ENCODE peak calls at places on chromosome 4, in nine cellular contexts. One of them, this sample, is unnamed.
A peak's percentile ranks its signal among the peaks of the same experiment; 100 is the strongest.

GRCh38 chr4:164396439-164396838 is 357.5 kb upstream of the SMIM31 start:
- DNase-seq in AG04450: no peak
- DNase-seq in IMR-90: no peak
- DNase-seq in psoas muscle: no peak
- DNase-seq in cardiac muscle cell: peak; percentile 55
- DNase-seq in lower lobe of right lung: no peak
- DNase-seq in bronchial epithelial cell: peak; percentile 33
- DNase-seq in mammary epithelial cell: no peak
- DNase-seq in dorsolateral prefrontal cortex: no peak
- DNase-seq in this sample: no peak

GRCh38 chr4:144562019-144562740 is 83.8 kb upstream of the HHIP start:
- DNase-seq in AG04450: no peak
- DNase-seq in IMR-90: no peak
- DNase-seq in psoas muscle: no peak
- DNase-seq in cardiac muscle cell: peak; percentile 13
- DNase-seq in lower lobe of right lung: peak; percentile 42
- DNase-seq in bronchial epithelial cell: no peak
- DNase-seq in mammary epithelial cell: no peak
- DNase-seq in dorsolateral prefrontal cortex: no peak
- DNase-seq in this sample: peak; percentile 54

GRCh38 chr4:185115827-185116232 is 27.2 kb upstream of the SLC25A4 start:
- DNase-seq in AG04450: peak; percentile 93
- DNase-seq in IMR-90: peak; percentile 94
- DNase-seq in psoas muscle: peak; percentile 65
- DNase-seq in cardiac muscle cell: peak; percentile 95
- DNase-seq in lower lobe of right lung: no peak
- DNase-seq in bronchial epithelial cell: no peak
- DNase-seq in mammary epithelial cell: no peak
- DNase-seq in dorsolateral prefrontal cortex: no peak
- DNase-seq in this sample: peak; percentile 68

GRCh38 chr4:52234539-52235174 is 183.6 kb downstream of the SPATA18 start:
- DNase-seq in AG04450: no peak
- DNase-seq in IMR-90: peak; percentile 37
- DNase-seq in psoas muscle: no peak
- DNase-seq in cardiac muscle cell: peak; percentile 58
- DNase-seq in lower lobe of right lung: no peak
- DNase-seq in bronchial epithelial cell: peak; percentile 57
- DNase-seq in mammary epithelial cell: peak; percentile 41
- DNase-seq in dorsolateral prefrontal cortex: no peak
- DNase-seq in this sample: peak; percentile 18

GRCh38 chr4:173752610-173753009 is 222.6 kb upstream of the HAND2 start:
- DNase-seq in AG04450: no peak
- DNase-seq in IMR-90: peak; percentile 4
- DNase-seq in psoas muscle: no peak
- DNase-seq in cardiac muscle cell: peak; percentile 10
- DNase-seq in lower lobe of right lung: no peak
- DNase-seq in bronchial epithelial cell: no peak
- DNase-seq in mammary epithelial cell: peak; percentile 3
- DNase-seq in dorsolateral prefrontal cortex: no peak
- DNase-seq in this sample: no peak

GRCh38 chr4:175614880-175615279 is 197.2 kb downstream of the GPM6A start:
- DNase-seq in AG04450: no peak
- DNase-seq in IMR-90: no peak
- DNase-seq in psoas muscle: no peak
- DNase-seq in cardiac muscle cell: no peak
- DNase-seq in lower lobe of right lung: no peak
- DNase-seq in bronchial epithelial cell: no peak
- DNase-seq in mammary epithelial cell: no peak
- DNase-seq in dorsolateral prefrontal cortex: no peak
- DNase-seq in this sample: no peak

GRCh38 chr4:147739239-147739823 is 7.4 kb downstream of the ARHGAP10 start:
- DNase-seq in AG04450: no peak
- DNase-seq in IMR-90: no peak
- DNase-seq in psoas muscle: no peak
- DNase-seq in cardiac muscle cell: no peak
- DNase-seq in lower lobe of right lung: no peak
- DNase-seq in bronchial epithelial cell: no peak
- DNase-seq in mammary epithelial cell: no peak
- DNase-seq in dorsolateral prefrontal cortex: no peak
- DNase-seq in this sample: no peak

GRCh38 chr4:87804871-87805270 is 5.5 kb downstream of the IBSP start:
- DNase-seq in AG04450: no peak
- DNase-seq in IMR-90: no peak
- DNase-seq in psoas muscle: no peak
- DNase-seq in cardiac muscle cell: no peak
- DNase-seq in lower lobe of right lung: no peak
- DNase-seq in bronchial epithelial cell: no peak
- DNase-seq in mammary epithelial cell: no peak
- DNase-seq in dorsolateral prefrontal cortex: no peak
- DNase-seq in this sample: no peak

GRCh38 chr4:121053601-121054143 is 18.7 kb downstream of the NDNF start:
- DNase-seq in AG04450: no peak
- DNase-seq in IMR-90: no peak
- DNase-seq in psoas muscle: peak; percentile 53
- DNase-seq in cardiac muscle cell: no peak
- DNase-seq in lower lobe of right lung: no peak
- DNase-seq in bronchial epithelial cell: peak; percentile 87
- DNase-seq in mammary epithelial cell: peak; percentile 58
- DNase-seq in dorsolateral prefrontal cortex: no peak
- DNase-seq in this sample: peak; percentile 9

GRCh38 chr4:52670121-52670520 is 11.0 kb upstream of the USP46 start:
- DNase-seq in AG04450: no peak
- DNase-seq in IMR-90: no peak
- DNase-seq in psoas muscle: no peak
- DNase-seq in cardiac muscle cell: no peak
- DNase-seq in lower lobe of right lung: no peak
- DNase-seq in bronchial epithelial cell: no peak
- DNase-seq in mammary epithelial cell: peak; percentile 63
- DNase-seq in dorsolateral prefrontal cortex: no peak
- DNase-seq in this sample: no peak

GRCh38 chr4:13711233-13711775 is 83.8 kb upstream of the BOD1L1 start:
- DNase-seq in AG04450: no peak
- DNase-seq in IMR-90: no peak
- DNase-seq in psoas muscle: no peak
- DNase-seq in cardiac muscle cell: no peak
- DNase-seq in lower lobe of right lung: no peak
- DNase-seq in bronchial epithelial cell: no peak
- DNase-seq in mammary epithelial cell: no peak
- DNase-seq in dorsolateral prefrontal cortex: no peak
- DNase-seq in this sample: no peak

GRCh38 chr4:8005814-8006215 is 66.2 kb upstream of the AFAP1 start:
- DNase-seq in AG04450: no peak
- DNase-seq in IMR-90: no peak
- DNase-seq in psoas muscle: no peak
- DNase-seq in cardiac muscle cell: no peak
- DNase-seq in lower lobe of right lung: no peak
- DNase-seq in bronchial epithelial cell: no peak
- DNase-seq in mammary epithelial cell: no peak
- DNase-seq in dorsolateral prefrontal cortex: no peak
- DNase-seq in this sample: no peak

GRCh38 chr4:68831642-68832041 is 15.8 kb downstream of the UGT2B10 start:
- DNase-seq in AG04450: no peak
- DNase-seq in IMR-90: no peak
- DNase-seq in psoas muscle: no peak
- DNase-seq in cardiac muscle cell: no peak
- DNase-seq in lower lobe of right lung: no peak
- DNase-seq in bronchial epithelial cell: no peak
- DNase-seq in mammary epithelial cell: no peak
- DNase-seq in dorsolateral prefrontal cortex: no peak
- DNase-seq in this sample: no peak

GRCh38 chr4:148716361-148717063 is 274.3 kb upstream of the NR3C2 start:
- DNase-seq in AG04450: no peak
- DNase-seq in IMR-90: no peak
- DNase-seq in psoas muscle: no peak
- DNase-seq in cardiac muscle cell: no peak
- DNase-seq in lower lobe of right lung: no peak
- DNase-seq in bronchial epithelial cell: no peak
- DNase-seq in mammary epithelial cell: no peak
- DNase-seq in dorsolateral prefrontal cortex: no peak
- DNase-seq in this sample: peak; percentile 58

DNA sequence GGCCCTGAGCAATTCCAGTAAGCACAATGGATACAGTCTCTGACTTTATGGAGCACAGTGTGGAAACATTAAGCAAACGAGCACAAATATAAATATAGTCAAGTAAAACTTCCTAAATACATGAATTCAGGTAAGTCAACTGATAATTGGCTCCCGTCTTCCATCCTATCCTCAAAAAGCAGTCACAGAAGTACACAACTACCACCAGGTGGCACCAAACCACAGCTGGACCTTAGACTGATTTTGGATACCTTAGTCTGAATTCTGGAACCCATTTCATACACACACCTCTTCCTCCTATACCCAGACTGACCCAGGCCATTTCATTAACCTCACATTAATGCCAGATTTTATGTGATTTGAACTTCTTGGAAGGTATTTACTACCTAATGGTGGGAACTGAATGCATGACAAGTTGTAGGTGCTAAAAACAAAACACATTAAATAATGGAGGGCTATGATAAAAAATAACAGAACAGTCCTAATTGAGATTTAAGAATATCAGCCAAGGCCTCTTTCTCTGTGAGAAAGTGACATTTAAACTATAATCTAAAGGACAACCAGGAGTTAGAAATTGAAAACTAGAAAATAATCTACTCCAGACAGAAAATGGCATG is 77.5 kb downstream of the ELF2 start:
- DNase-seq in AG04450: peak; percentile 63
- DNase-seq in IMR-90: peak; percentile 86
- DNase-seq in psoas muscle: peak; percentile 68
- DNase-seq in cardiac muscle cell: peak; percentile 84
- DNase-seq in lower lobe of right lung: no peak
- DNase-seq in bronchial epithelial cell: peak; percentile 81
- DNase-seq in mammary epithelial cell: peak; percentile 70
- DNase-seq in dorsolateral prefrontal cortex: peak; percentile 63
- DNase-seq in this sample: no peak
- TF ChIP-seq CTCF in AG04450: peak; percentile 89
- TF ChIP-seq CTCF in IMR-90: peak; percentile 85
- TF ChIP-seq CTCF in psoas muscle: peak; percentile 90
- TF ChIP-seq CTCF in cardiac muscle cell: peak; percentile 81
- TF ChIP-seq CTCF in lower lobe of right lung: peak; percentile 88
- TF ChIP-seq CTCF in bronchial epithelial cell: peak; percentile 77
- TF ChIP-seq CTCF in mammary epithelial cell: peak; percentile 88
- TF ChIP-seq CTCF in dorsolateral prefrontal cortex: peak; percentile 90
- TF ChIP-seq CTCF in this sample: peak; percentile 94

GRCh38 chr4:82706349-82707000 is 92.1 kb downstream of the SCD5 start:
- DNase-seq in AG04450: no peak
- DNase-seq in IMR-90: no peak
- DNase-seq in psoas muscle: no peak
- DNase-seq in cardiac muscle cell: no peak
- DNase-seq in lower lobe of right lung: no peak
- DNase-seq in bronchial epithelial cell: no peak
- DNase-seq in mammary epithelial cell: peak; percentile 67
- DNase-seq in dorsolateral prefrontal cortex: no peak
- DNase-seq in this sample: peak; percentile 59

GRCh38 chr4:82704156-82704555 is 94.4 kb downstream of the SCD5 start:
- DNase-seq in AG04450: no peak
- DNase-seq in IMR-90: peak; percentile 19
- DNase-seq in psoas muscle: no peak
- DNase-seq in cardiac muscle cell: no peak
- DNase-seq in lower lobe of right lung: no peak
- DNase-seq in bronchial epithelial cell: no peak
- DNase-seq in mammary epithelial cell: no peak
- DNase-seq in dorsolateral prefrontal cortex: no peak
- DNase-seq in this sample: no peak

GRCh38 chr4:82708982-82709381 is 89.6 kb downstream of the SCD5 start:
- DNase-seq in AG04450: no peak
- DNase-seq in IMR-90: no peak
- DNase-seq in psoas muscle: no peak
- DNase-seq in cardiac muscle cell: no peak
- DNase-seq in lower lobe of right lung: no peak
- DNase-seq in bronchial epithelial cell: peak; percentile 39
- DNase-seq in mammary epithelial cell: no peak
- DNase-seq in dorsolateral prefrontal cortex: no peak
- DNase-seq in this sample: no peak

GRCh38 chr4:82705169-82705568 is 93.4 kb downstream of the SCD5 start:
- DNase-seq in AG04450: no peak
- DNase-seq in IMR-90: no peak
- DNase-seq in psoas muscle: no peak
- DNase-seq in cardiac muscle cell: no peak
- DNase-seq in lower lobe of right lung: no peak
- DNase-seq in bronchial epithelial cell: no peak
- DNase-seq in mammary epithelial cell: no peak
- DNase-seq in dorsolateral prefrontal cortex: no peak
- DNase-seq in this sample: no peak

GRCh38 chr4:82705881-82706280 is 92.7 kb downstream of the SCD5 start:
- DNase-seq in AG04450: no peak
- DNase-seq in IMR-90: no peak
- DNase-seq in psoas muscle: no peak
- DNase-seq in cardiac muscle cell: no peak
- DNase-seq in lower lobe of right lung: no peak
- DNase-seq in bronchial epithelial cell: no peak
- DNase-seq in mammary epithelial cell: no peak
- DNase-seq in dorsolateral prefrontal cortex: no peak
- DNase-seq in this sample: no peak
- H3K4me3 ChIP-seq in AG04450: no peak overlapping the region
- H3K4me3 ChIP-seq in IMR-90: no peak overlapping the region
- H3K4me3 ChIP-seq in psoas muscle: no peak overlapping the region
- H3K4me3 ChIP-seq in cardiac muscle cell: no peak overlapping the region
- H3K4me3 ChIP-seq in lower lobe of right lung: no peak overlapping the region
- H3K4me3 ChIP-seq in bronchial epithelial cell: no peak overlapping the region
- H3K4me3 ChIP-seq in mammary epithelial cell: no peak overlapping the region
- H3K4me3 ChIP-seq in dorsolateral prefrontal cortex: no peak overlapping the region
- H3K4me3 ChIP-seq in this sample: no peak overlapping the region

GRCh38 chr4:38695844-38696243 is 31.8 kb downstream of the KLF3 start:
- DNase-seq in AG04450: no peak
- DNase-seq in IMR-90: no peak
- DNase-seq in psoas muscle: no peak
- DNase-seq in cardiac muscle cell: no peak
- DNase-seq in lower lobe of right lung: no peak
- DNase-seq in bronchial epithelial cell: no peak
- DNase-seq in mammary epithelial cell: no peak
- DNase-seq in dorsolateral prefrontal cortex: no peak
- DNase-seq in this sample: no peak
- TF ChIP-seq CTCF in AG04450: no peak
- TF ChIP-seq CTCF in IMR-90: no peak
- TF ChIP-seq CTCF in psoas muscle: no peak
- TF ChIP-seq CTCF in cardiac muscle cell: no peak
- TF ChIP-seq CTCF in lower lobe of right lung: no peak
- TF ChIP-seq CTCF in bronchial epithelial cell: no peak
- TF ChIP-seq CTCF in mammary epithelial cell: no peak
- TF ChIP-seq CTCF in dorsolateral prefrontal cortex: no peak
- TF ChIP-seq CTCF in this sample: no peak

DNA sequence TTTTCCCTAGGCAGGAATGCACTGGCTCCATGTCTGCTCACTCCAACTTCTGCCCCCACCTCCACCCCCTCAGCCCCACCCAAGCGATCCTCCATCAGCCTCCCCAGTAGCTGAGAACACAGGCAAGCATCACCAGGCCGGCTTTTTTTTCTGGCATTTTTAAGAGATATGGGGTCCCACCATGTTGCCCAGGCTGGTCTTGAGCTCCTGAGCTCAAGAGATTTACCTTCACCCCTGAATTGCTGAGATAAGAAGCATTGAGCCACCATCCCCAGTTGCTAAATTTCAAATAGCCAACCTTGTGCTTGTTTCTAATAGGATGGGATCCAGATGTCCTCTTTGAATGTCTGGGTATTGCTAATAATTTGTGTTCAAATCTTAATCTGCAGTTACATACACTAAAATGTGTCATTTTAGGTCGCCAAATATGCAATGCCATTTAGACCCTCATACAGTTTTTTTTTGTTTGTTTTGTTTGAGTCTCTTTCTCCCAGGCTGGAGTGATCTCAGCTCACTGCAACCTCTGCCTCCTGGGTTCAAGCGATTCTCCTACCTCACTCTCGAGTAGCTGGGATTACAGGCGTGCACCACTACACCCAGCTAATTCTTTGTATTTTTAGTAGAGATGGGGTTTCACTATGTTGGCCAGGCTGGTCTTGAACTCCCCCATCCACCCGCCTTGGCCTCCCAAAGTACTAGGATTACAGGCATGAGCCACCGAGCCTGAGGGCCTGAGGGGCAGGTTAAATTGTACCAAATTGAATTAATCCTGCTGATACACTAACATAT is 8.8 kb downstream of the LARP7 start:
- DNase-seq in AG04450: no peak
- DNase-seq in IMR-90: no peak
- DNase-seq in psoas muscle: no peak
- DNase-seq in cardiac muscle cell: no peak
- DNase-seq in lower lobe of right lung: no peak
- DNase-seq in bronchial epithelial cell: no peak
- DNase-seq in mammary epithelial cell: no peak
- DNase-seq in dorsolateral prefrontal cortex: no peak
- DNase-seq in this sample: no peak
- H3K4me3 ChIP-seq in AG04450: no peak overlapping the region
- H3K4me3 ChIP-seq in IMR-90: no peak overlapping the region
- H3K4me3 ChIP-seq in psoas muscle: no peak overlapping the region
- H3K4me3 ChIP-seq in cardiac muscle cell: no peak overlapping the region
- H3K4me3 ChIP-seq in lower lobe of right lung: no peak overlapping the region
- H3K4me3 ChIP-seq in bronchial epithelial cell: no peak overlapping the region
- H3K4me3 ChIP-seq in mammary epithelial cell: no peak overlapping the region
- H3K4me3 ChIP-seq in dorsolateral prefrontal cortex: no peak overlapping the region
- H3K4me3 ChIP-seq in this sample: no peak overlapping the region